ENCODE peak calls at places on chromosomes 7 and 10, in ten cellular contexts. U is left ventricle myocardium inferior; M is colonic mucosa; B is right lobe of liver; G is adrenal gland; I is neural progenitor cell; T is CD8-positive, alpha-beta T cell; K is pancreas; L is endothelial cell of umbilical vein; V is transverse colon. W is an unnamed sample.

GRCh38 chr7:156162451-156162850 is 350.2 kb upstream of the SHH start:
- DNase-seq in I (no peak), T (no peak), V (no peak), B (no peak), U (no peak), K (no peak), L (no peak), M (no peak), G (no peak), W (no peak)

GRCh38 chr7:2165610-2166594 is 66.8 kb downstream of the MAD1L1 start:
- DNase-seq in T (no peak), B (no peak), U (no peak), V (no peak), I (no peak), M (no peak), G (peak), K (no peak), L (no peak), W (peak)

GRCh38 chr7:84017653-84018052 is 176.9 kb downstream of the SEMA3A start:
- DNase-seq in L (no peak), U (no peak), I (peak), V (no peak), M (no peak), K (no peak), T (no peak), G (no peak), B (no peak), W (no peak)

GRCh38 chr10:129386415-129387257 is 80.4 kb upstream of the MGMT start:
- DNase-seq in G (no peak), B (peak), K (no peak), M (no peak), I (no peak), U (no peak), L (peak), T (no peak), V (no peak), W (no peak)

GRCh38 chr7:150862356-150862755 is 10.0 kb downstream of the AOC1 start:
- DNase-seq in T (no peak), I (no peak), V (no peak), M (no peak), L (no peak), K (no peak), B (no peak), U (no peak), G (no peak), W (no peak)

GRCh38 chr7:121994625-121995410 is 121.9 kb downstream of the PTPRZ1 start:
- DNase-seq in L (peak), V (peak), M (peak), K (no peak), B (peak), U (no peak), G (peak), T (no peak), I (peak), W (peak)

GRCh38 chr10:124595143-124595883 is 133.7 kb downstream of the LHPP start:
- DNase-seq in I (no peak), B (peak), V (peak), U (peak), G (peak), K (peak), L (no peak), T (no peak), M (no peak), W (no peak)

GRCh38 chr10:95478935-95479334 is 82.2 kb downstream of the SORBS1 start:
- DNase-seq in V (no peak), M (no peak), I (no peak), U (no peak), T (no peak), K (no peak), L (peak), B (no peak), G (no peak), W (no peak)

GRCh38 chr7:20030417-20030816 is 186.8 kb downstream of the MACC1 start:
- DNase-seq in G (no peak), T (no peak), M (no peak), U (no peak), K (no peak), L (no peak), V (no peak), B (no peak), I (peak), W (no peak)
- H3K27ac ChIP-seq in G (no peak), T (no peak), M (no peak), U (no peak), K (no peak), L (no peak), V (no peak), B (no peak), I (no peak), W (no peak)

DNA sequence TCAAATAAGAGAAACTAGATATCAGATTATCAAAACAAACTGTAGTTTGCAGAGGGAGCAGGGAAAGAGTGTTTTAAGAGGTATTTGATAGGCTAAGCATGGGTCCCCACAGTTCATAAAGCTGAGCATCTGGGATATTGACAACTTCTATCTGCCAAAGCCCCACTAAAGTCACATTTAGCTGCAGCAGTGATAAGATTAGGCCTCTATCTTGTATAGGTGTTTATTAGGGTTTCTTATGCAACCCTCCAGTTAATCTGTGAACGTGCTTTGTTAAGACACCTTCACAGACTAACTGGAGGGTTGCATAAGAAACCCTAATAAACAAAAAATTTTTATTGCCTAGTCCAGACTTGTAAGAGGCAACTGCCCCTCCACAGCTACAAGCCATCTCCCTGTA is 78.0 kb downstream of the CYP51A1 start:
- DNase-seq in V (no peak), U (no peak), T (no peak), L (no peak), M (no peak), G (no peak), I (no peak), B (no peak), K (no peak), W (no peak)
- H3K27ac ChIP-seq in V (peak), U (peak), T (no peak), L (no peak), M (peak), G (peak), I (no peak), B (no peak), K (no peak), W (no peak)

GRCh38 chr7:39357648-39358047 is 208.6 kb upstream of the YAE1 start:
- DNase-seq in U (no peak), B (no peak), K (no peak), G (no peak), T (no peak), I (peak), V (no peak), L (no peak), M (no peak), W (no peak)

GRCh38 chr7:39355664-39356063 is 210.5 kb upstream of the YAE1 start:
- DNase-seq in M (no peak), B (no peak), L (no peak), I (no peak), G (no peak), V (no peak), U (no peak), K (no peak), T (no peak), W (no peak)

GRCh38 chr7:39356531-39356930 is 209.7 kb upstream of the YAE1 start:
- DNase-seq in T (no peak), I (no peak), V (no peak), G (no peak), U (no peak), M (no peak), K (no peak), L (no peak), B (no peak), W (no peak)

GRCh38 chr7:39360766-39361165 is 205.4 kb upstream of the YAE1 start:
- DNase-seq in T (no peak), M (no peak), U (no peak), I (no peak), V (no peak), L (no peak), G (no peak), K (no peak), B (no peak), W (no peak)

DNA sequence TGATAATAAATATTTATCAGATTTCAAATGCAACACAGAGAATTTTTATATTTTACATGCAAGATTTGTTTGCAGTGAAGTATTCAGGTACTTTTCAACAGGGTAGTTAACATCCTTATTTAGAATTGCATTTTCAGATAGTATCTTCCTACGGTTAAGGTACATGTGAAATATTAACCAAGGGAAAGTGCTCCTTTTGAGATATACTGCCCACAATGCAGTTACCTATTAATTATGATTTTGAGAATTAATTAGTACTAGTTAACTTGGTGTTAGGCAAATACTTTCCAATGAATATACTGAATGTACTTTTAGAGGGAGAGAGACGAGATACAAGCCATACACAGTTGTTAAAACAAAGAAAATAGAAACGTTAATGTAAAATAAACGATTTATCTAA is 206.2 kb upstream of the YAE1 start:
- DNase-seq in G (no peak), I (no peak), V (no peak), U (no peak), M (no peak), K (no peak), L (no peak), T (no peak), B (no peak), W (no peak)
- H3K27ac ChIP-seq in G (no peak), I (no peak), V (no peak), U (no peak), M (no peak), K (no peak), L (no peak), T (no peak), B (no peak), W (no peak)

GRCh38 chr10:21334891-21335696 is 190.4 kb downstream of the SKIDA1 start:
- DNase-seq in M (peak), U (peak), V (no peak), G (peak), L (peak), K (no peak), I (no peak), T (no peak), B (no peak), W (no peak)

GRCh38 chr10:21330628-21331020 is 194.9 kb downstream of the SKIDA1 start:
- DNase-seq in V (no peak), U (no peak), K (no peak), I (no peak), B (no peak), G (no peak), T (no peak), M (no peak), L (peak), W (no peak)

GRCh38 chr10:21337171-21337792 is 188.2 kb downstream of the SKIDA1 start:
- DNase-seq in T (no peak), B (no peak), M (no peak), V (no peak), L (no peak), U (no peak), I (no peak), K (no peak), G (no peak), W (no peak)

GRCh38 chr10:21340341-21340740 is 185.1 kb downstream of the SKIDA1 start:
- DNase-seq in M (no peak), L (no peak), I (no peak), T (no peak), B (no peak), G (no peak), K (no peak), V (no peak), U (no peak), W (no peak)

DNA sequence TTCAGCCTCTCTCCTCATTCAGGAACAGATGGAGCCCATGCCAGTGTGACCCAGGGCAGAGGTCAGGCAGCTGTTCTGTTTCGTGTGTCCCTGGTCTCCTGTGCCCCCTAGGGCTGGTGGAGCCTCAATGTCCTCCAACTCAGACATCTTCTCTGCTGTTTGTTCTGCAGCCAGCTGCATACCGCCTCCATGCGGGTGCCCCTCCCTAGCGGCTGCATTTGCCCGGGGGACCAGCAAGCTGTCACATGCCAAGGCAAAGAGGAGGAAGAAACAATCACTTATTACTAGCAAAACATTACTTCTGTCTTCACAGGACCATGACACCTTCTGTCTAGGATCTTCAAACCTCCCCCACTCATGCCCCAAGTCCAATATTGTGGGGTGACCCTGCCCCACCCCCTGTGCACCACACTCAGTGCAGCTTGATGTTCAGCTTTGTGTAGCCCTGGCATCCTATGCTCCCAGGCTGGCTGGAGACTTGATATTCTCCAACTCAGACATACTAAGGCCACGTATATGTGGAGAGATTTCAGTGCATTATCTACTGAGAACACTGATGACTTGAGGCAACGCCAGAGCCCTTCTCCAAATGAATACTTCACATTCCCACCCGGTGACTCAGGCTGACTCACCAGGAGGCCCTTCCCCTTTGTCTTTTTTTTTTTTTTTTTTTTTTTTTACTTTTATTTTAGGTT is 188.9 kb downstream of the SKIDA1 start:
- DNase-seq in K (no peak), B (peak), V (no peak), U (peak), L (peak), T (no peak), G (peak), I (peak), M (no peak), W (no peak)
- H3K27ac ChIP-seq in K (no peak), B (no peak), V (no peak), U (peak), L (peak), T (no peak), G (no peak), I (no peak), M (no peak), W (no peak)

DNA sequence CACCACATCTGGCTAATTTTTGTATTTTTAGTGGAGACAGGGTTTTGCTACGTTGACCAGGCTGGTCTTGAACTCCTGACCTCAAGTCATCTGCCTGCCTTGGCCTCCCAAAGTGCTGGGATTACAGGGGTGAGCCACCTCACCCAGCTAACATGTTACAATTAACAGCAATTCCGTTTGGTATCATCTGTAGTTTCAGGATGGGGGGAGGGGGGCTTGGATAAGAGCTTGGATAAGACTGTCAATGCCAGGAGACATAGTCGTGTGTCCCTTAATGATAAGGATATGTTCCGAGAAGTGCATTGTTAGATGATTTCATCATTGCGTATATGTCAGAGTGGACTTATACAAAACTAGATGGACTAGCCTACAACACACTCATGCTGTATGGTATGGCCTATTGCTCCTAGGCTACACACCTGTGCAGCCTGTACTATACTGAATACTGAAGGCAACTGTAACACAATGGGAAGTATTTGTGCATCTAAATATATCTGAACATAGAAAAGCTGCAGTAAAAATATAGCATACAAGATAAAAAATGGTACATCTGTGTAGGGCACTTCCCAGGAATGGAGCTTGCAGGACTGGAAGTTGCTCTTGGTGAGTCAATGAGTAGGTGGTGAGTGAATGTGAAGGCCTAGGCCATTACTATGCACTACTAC is 103.9 kb upstream of the TNS3 start:
- DNase-seq in T (no peak), K (no peak), I (no peak), G (no peak), L (no peak), V (no peak), U (no peak), M (no peak), B (no peak), W (no peak)
- H3K27ac ChIP-seq in T (no peak), K (no peak), I (no peak), G (no peak), L (no peak), V (no peak), U (no peak), M (no peak), B (no peak), W (no peak)

DNA sequence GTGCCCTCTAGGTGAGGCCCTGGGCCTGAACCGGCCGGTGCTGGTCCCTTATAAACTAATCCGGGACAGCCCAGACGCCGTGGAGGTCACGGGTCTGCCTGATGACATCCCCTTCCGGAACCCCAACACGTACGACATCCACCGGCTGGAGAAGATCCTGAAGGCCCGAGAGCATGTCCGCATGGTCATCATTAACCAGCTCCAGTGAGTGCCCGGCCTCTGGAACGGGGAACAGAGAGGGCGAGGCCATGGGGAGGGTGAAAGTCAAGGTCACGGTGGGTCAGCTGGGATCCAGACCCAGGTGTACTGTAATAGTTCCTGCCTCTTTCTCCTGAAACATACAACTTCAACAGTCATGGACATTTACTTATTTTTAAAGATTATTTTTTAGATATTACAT is 66.7 kb upstream of the GTF2I start:
- DNase-seq in I (no peak), K (no peak), G (no peak), V (no peak), U (no peak), M (no peak), L (no peak), B (no peak), T (no peak), W (no peak)
- H3K27ac ChIP-seq in I (no peak), K (no peak), G (no peak), V (no peak), U (no peak), M (no peak), L (no peak), B (no peak), T (no peak), W (no peak)

W was measured in HL-60.